ENCODE peak calls at places on chromosome 4, in nine cellular contexts. B is activated CD4-positive, CD25-positive, alpha-beta regulatory T cell treated with anti-CD3 and anti-CD28 coated beads, Interleukin-2, amount 50 U/mL, for 16 hours; Z is tibial nerve; H is T-helper 17 cell; S is fibroblast of mammary gland; N is hippocampal formation; J is T-helper 9 cell; C is NCI-H460; X is D341Med. Q is an unnamed sample.

GRCh38 chr4:143558823-143559756 is 45.6 kb downstream of the SMARCA5 start:
- DNase-seq in H (peak; percentile 57), J (peak; percentile 53), C (peak; percentile 52), N (peak; percentile 34), Z (peak; percentile 20), X (no peak), B (peak; percentile 53), S (peak; percentile 54), Q (peak; percentile 46)

GRCh38 chr4:128570380-128570779 is 239.1 kb upstream of the JADE1 start:
- DNase-seq in J (no peak), C (no peak), Z (peak; percentile 19), N (no peak), S (peak; percentile 91), H (no peak), B (no peak), X (no peak), Q (no peak)

GRCh38 chr4:78652282-78652876 is 100.8 kb downstream of the ANXA3 start:
- DNase-seq in S (peak; percentile 57), C (no peak), J (no peak), Z (no peak), X (no peak), H (no peak), N (peak; percentile 89), B (no peak), Q (no peak)

GRCh38 chr4:26858947-26859401 is 1.7 kb upstream of the STIM2 start:
- DNase-seq in X (no peak), H (no peak), B (no peak), N (no peak), S (peak; percentile 28), Z (no peak), C (no peak), J (no peak), Q (no peak)

GRCh38 chr4:85509882-85510631 is 35.1 kb downstream of the ARHGAP24 start:
- DNase-seq in B (no peak), X (no peak), Z (no peak), C (no peak), H (no peak), S (no peak), N (no peak), J (no peak), Q (no peak)

GRCh38 chr4:48910511-48910910 is 3.9 kb upstream of the OCIAD2 start:
- DNase-seq in C (peak; percentile 41), H (no peak), Z (no peak), N (no peak), B (no peak), S (no peak), J (no peak), X (no peak), Q (no peak)

GRCh38 chr4:65241257-65241997 is 428.9 kb downstream of the EPHA5 start:
- DNase-seq in J (no peak), X (no peak), S (no peak), Z (no peak), B (no peak), H (no peak), N (no peak), C (no peak), Q (no peak)

GRCh38 chr4:168832746-168833575 is 177.1 kb downstream of the CBR4 start:
- DNase-seq in J (no peak), X (peak; percentile 62), H (no peak), C (no peak), S (peak; percentile 45), Z (no peak), B (no peak), N (no peak), Q (peak; percentile 63)

GRCh38 chr4:161336016-161336415 is 827.8 kb downstream of the FSTL5 start:
- DNase-seq in N (no peak), S (no peak), X (no peak), C (no peak), H (no peak), Z (no peak), B (no peak), J (no peak), Q (no peak)